ENCODE peak calls at places on chromosomes 12 and 14, in five cellular contexts. One of them, this sample, is unnamed.

GRCh38 chr14:69901113-69901951 is 22.1 kb downstream of the SMOC1 start:
- DNase-seq in CD8-positive, alpha-beta memory T cell: no peak
- DNase-seq in IMR-90: peak
- DNase-seq in brain microvascular endothelial cell: peak
- DNase-seq in fibroblast of lung: no peak
- DNase-seq in this sample: peak

GRCh38 chr14:105144666-105145380 is 23.8 kb downstream of the JAG2 start:
- DNase-seq in fibroblast of lung: no peak
- DNase-seq in CD8-positive, alpha-beta memory T cell: peak
- DNase-seq in IMR-90: no peak
- DNase-seq in brain microvascular endothelial cell: no peak
- DNase-seq in this sample: no peak

GRCh38 chr12:13817131-13817530 is 164.3 kb downstream of the GRIN2B start:
- DNase-seq in IMR-90: no peak
- DNase-seq in fibroblast of lung: no peak
- DNase-seq in brain microvascular endothelial cell: no peak
- DNase-seq in CD8-positive, alpha-beta memory T cell: no peak
- DNase-seq in this sample: no peak

GRCh38 chr12:116931665-116932064 is 20.9 kb downstream of the FBXW8 start:
- DNase-seq in brain microvascular endothelial cell: no peak
- DNase-seq in CD8-positive, alpha-beta memory T cell: no peak
- DNase-seq in IMR-90: no peak
- DNase-seq in fibroblast of lung: no peak
- DNase-seq in this sample: no peak

GRCh38 chr12:104736307-104736706 is 221.8 kb downstream of the SLC41A2 start:
- DNase-seq in fibroblast of lung: peak
- DNase-seq in CD8-positive, alpha-beta memory T cell: no peak
- DNase-seq in IMR-90: peak
- DNase-seq in brain microvascular endothelial cell: peak
- DNase-seq in this sample: peak

GRCh38 chr14:76186318-76187027 is 34.8 kb downstream of the GPATCH2L start:
- DNase-seq in fibroblast of lung: no peak
- DNase-seq in IMR-90: no peak
- DNase-seq in brain microvascular endothelial cell: no peak
- DNase-seq in CD8-positive, alpha-beta memory T cell: no peak
- DNase-seq in this sample: no peak

GRCh38 chr12:44667461-44667860 is 208.7 kb downstream of the NELL2 start:
- DNase-seq in brain microvascular endothelial cell: no peak
- DNase-seq in IMR-90: no peak
- DNase-seq in fibroblast of lung: no peak
- DNase-seq in CD8-positive, alpha-beta memory T cell: no peak
- DNase-seq in this sample: no peak

GRCh38 chr12:15839682-15840081 is 42.5 kb upstream of the STRAP start:
- DNase-seq in CD8-positive, alpha-beta memory T cell: no peak
- DNase-seq in brain microvascular endothelial cell: no peak
- DNase-seq in fibroblast of lung: no peak
- DNase-seq in IMR-90: no peak
- DNase-seq in this sample: no peak

GRCh38 chr12:54364413-54364812 is at the start of gene GPR84:
- DNase-seq in CD8-positive, alpha-beta memory T cell: no peak
- DNase-seq in brain microvascular endothelial cell: no peak
- DNase-seq in fibroblast of lung: no peak
- DNase-seq in IMR-90: no peak
- DNase-seq in this sample: no peak

GRCh38 chr12:32505067-32505466 is 105.7 kb downstream of the FGD4 start:
- DNase-seq in fibroblast of lung: no peak
- DNase-seq in IMR-90: peak
- DNase-seq in brain microvascular endothelial cell: no peak
- DNase-seq in CD8-positive, alpha-beta memory T cell: no peak
- DNase-seq in this sample: no peak

GRCh38 chr12:109656681-109657262 is 56.9 kb upstream of the FAM222A start:
- DNase-seq in fibroblast of lung: no peak
- DNase-seq in CD8-positive, alpha-beta memory T cell: no peak
- DNase-seq in IMR-90: no peak
- DNase-seq in brain microvascular endothelial cell: no peak
- DNase-seq in this sample: no peak

GRCh38 chr14:64733899-64734298 is 29.7 kb downstream of the PLEKHG3 start:
- DNase-seq in IMR-90: no peak
- DNase-seq in fibroblast of lung: no peak
- DNase-seq in brain microvascular endothelial cell: no peak
- DNase-seq in CD8-positive, alpha-beta memory T cell: no peak
- DNase-seq in this sample: no peak

GRCh38 chr14:56803816-56804535 is 6.3 kb downstream of the OTX2 start:
- DNase-seq in fibroblast of lung: no peak
- DNase-seq in brain microvascular endothelial cell: no peak
- DNase-seq in CD8-positive, alpha-beta memory T cell: no peak
- DNase-seq in IMR-90: no peak
- DNase-seq in this sample: no peak

GRCh38 chr12:117854339-117855012 is 114.3 kb downstream of the KSR2 start:
- DNase-seq in fibroblast of lung: peak
- DNase-seq in IMR-90: peak
- DNase-seq in brain microvascular endothelial cell: peak
- DNase-seq in CD8-positive, alpha-beta memory T cell: no peak
- DNase-seq in this sample: no peak

GRCh38 chr14:100589071-100589759 is 2.0 kb upstream of the BEGAIN start:
- DNase-seq in IMR-90: no peak
- DNase-seq in CD8-positive, alpha-beta memory T cell: no peak
- DNase-seq in brain microvascular endothelial cell: no peak
- DNase-seq in fibroblast of lung: no peak
- DNase-seq in this sample: no peak

GRCh38 chr14:100051543-100051942 is 13.7 kb upstream of the EVL start:
- DNase-seq in fibroblast of lung: no peak
- DNase-seq in IMR-90: peak
- DNase-seq in CD8-positive, alpha-beta memory T cell: no peak
- DNase-seq in brain microvascular endothelial cell: no peak
- DNase-seq in this sample: no peak

GRCh38 chr12:45727994-45728624 is 1.4 kb upstream of the ARID2 start:
- DNase-seq in fibroblast of lung: no peak
- DNase-seq in brain microvascular endothelial cell: no peak
- DNase-seq in CD8-positive, alpha-beta memory T cell: no peak
- DNase-seq in IMR-90: peak
- DNase-seq in this sample: no peak

GRCh38 chr12:10497602-10498001 is 8.1 kb upstream of the EIF2S3B start:
- DNase-seq in brain microvascular endothelial cell: peak
- DNase-seq in fibroblast of lung: peak
- DNase-seq in CD8-positive, alpha-beta memory T cell: peak
- DNase-seq in IMR-90: no peak
- DNase-seq in this sample: peak

GRCh38 chr12:120012067-120012621 is 23.1 kb downstream of the BICDL1 start:
- DNase-seq in CD8-positive, alpha-beta memory T cell: peak
- DNase-seq in IMR-90: peak
- DNase-seq in brain microvascular endothelial cell: peak
- DNase-seq in fibroblast of lung: peak
- DNase-seq in this sample: no peak

GRCh38 chr12:57089259-57090245 is 638 bp downstream of the NAB2 start:
- DNase-seq in CD8-positive, alpha-beta memory T cell: peak
- DNase-seq in fibroblast of lung: peak
- DNase-seq in IMR-90: peak
- DNase-seq in brain microvascular endothelial cell: peak
- DNase-seq in this sample: no peak

GRCh38 chr14:68638817-68639517 is 153.9 kb downstream of the ZFP36L1 start:
- DNase-seq in CD8-positive, alpha-beta memory T cell: no peak
- DNase-seq in IMR-90: no peak
- DNase-seq in fibroblast of lung: no peak
- DNase-seq in brain microvascular endothelial cell: no peak
- DNase-seq in this sample: no peak